ENCODE peak calls at places on chromosomes 13 and 19, in five cellular contexts. One of them, this sample, is unnamed.
A peak's percentile ranks its signal among the peaks of the same experiment; 100 is the strongest.

GRCh38 chr13:33490461-33491327 is 205.1 kb upstream of the STARD13 start:
- DNase-seq in K562: peak; percentile 5
- DNase-seq in HepG2: no peak
- DNase-seq in endothelial cell of umbilical vein: peak; percentile 95
- DNase-seq in H1: peak; percentile 73
- DNase-seq in this sample: no peak

GRCh38 chr19:7010722-7011593 is 10.3 kb downstream of the MBD3L2B start:
- DNase-seq in K562: no peak
- DNase-seq in HepG2: no peak
- DNase-seq in endothelial cell of umbilical vein: no peak
- DNase-seq in H1: no peak
- DNase-seq in this sample: no peak

GRCh38 chr19:33720691-33721682 is 75.7 kb upstream of the KCTD15 start:
- DNase-seq in K562: peak; percentile 22
- DNase-seq in HepG2: peak; percentile 10
- DNase-seq in endothelial cell of umbilical vein: no peak
- DNase-seq in H1: no peak
- DNase-seq in this sample: peak; percentile 24

GRCh38 chr13:24997367-24997967 is 98.5 kb upstream of the PABPC3 start:
- DNase-seq in K562: peak; percentile 17
- DNase-seq in HepG2: peak; percentile 22
- DNase-seq in endothelial cell of umbilical vein: peak; percentile 29
- DNase-seq in H1: no peak
- DNase-seq in this sample: peak; percentile 11

GRCh38 chr13:39530996-39531395 is 72.0 kb downstream of the LHFPL6 start:
- DNase-seq in K562: no peak
- DNase-seq in HepG2: no peak
- DNase-seq in endothelial cell of umbilical vein: no peak
- DNase-seq in H1: no peak
- DNase-seq in this sample: no peak

GRCh38 chr13:41130356-41130755 is 2.2 kb downstream of the KBTBD6 start:
- DNase-seq in K562: no peak
- DNase-seq in HepG2: no peak
- DNase-seq in endothelial cell of umbilical vein: no peak
- DNase-seq in H1: no peak
- DNase-seq in this sample: no peak

GRCh38 chr13:33454844-33455256 is 169.3 kb upstream of the STARD13 start:
- DNase-seq in K562: no peak
- DNase-seq in HepG2: no peak
- DNase-seq in endothelial cell of umbilical vein: no peak
- DNase-seq in H1: no peak
- DNase-seq in this sample: no peak

GRCh38 chr13:112010714-112011113 is 56.2 kb upstream of the SOX1 start:
- DNase-seq in K562: no peak
- DNase-seq in HepG2: no peak
- DNase-seq in endothelial cell of umbilical vein: no peak
- DNase-seq in H1: no peak
- DNase-seq in this sample: no peak

GRCh38 chr13:46617382-46617781 is 64.4 kb downstream of the LRCH1 start:
- DNase-seq in K562: no peak
- DNase-seq in HepG2: no peak
- DNase-seq in endothelial cell of umbilical vein: no peak
- DNase-seq in H1: no peak
- DNase-seq in this sample: no peak

GRCh38 chr19:18284710-18285430 is 3.4 kb upstream of the JUND start:
- DNase-seq in K562: no peak
- DNase-seq in HepG2: no peak
- DNase-seq in endothelial cell of umbilical vein: no peak
- DNase-seq in H1: no peak
- DNase-seq in this sample: no peak

DNA sequence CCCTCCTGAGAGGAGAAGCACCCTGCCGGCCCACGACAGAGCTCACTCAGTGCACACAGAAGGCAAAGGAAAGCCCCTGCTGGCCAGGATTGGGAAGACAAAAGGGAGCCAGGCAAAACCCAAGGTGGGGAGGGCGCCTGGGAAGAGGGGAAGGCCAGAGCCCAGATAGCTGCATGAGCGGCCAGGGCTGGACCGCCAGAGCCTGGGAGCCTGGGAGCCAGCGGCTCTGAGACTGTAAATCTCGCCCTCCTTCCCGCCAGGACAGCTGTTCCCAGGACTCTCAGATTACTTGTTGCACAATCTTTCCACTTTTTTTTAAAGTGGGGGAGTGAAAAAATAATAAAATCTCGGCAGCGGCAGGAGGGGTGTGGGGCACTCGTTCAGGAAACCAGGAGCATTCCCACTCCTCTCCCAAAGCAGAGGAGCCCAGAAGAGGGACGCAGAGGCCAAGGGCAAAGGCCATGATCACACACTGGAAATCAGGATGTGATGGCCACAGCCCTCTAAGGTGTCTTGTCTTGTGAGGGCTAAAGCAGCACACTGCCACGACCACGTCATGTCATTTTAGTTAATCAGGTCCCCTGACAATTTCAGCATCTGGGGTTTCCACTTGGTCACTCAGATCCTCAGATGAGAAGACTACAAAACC is 19.6 kb upstream of the EPHX3 start:
- DNase-seq in K562: peak; percentile 68
- DNase-seq in HepG2: peak; percentile 40
- DNase-seq in endothelial cell of umbilical vein: peak; percentile 73
- DNase-seq in H1: peak; percentile 84
- DNase-seq in this sample: peak; percentile 58
- H3K4me2 ChIP-seq in K562: no peak overlapping the region
- H3K4me2 ChIP-seq in HepG2: no peak overlapping the region
- H3K4me2 ChIP-seq in endothelial cell of umbilical vein: no peak overlapping the region
- H3K4me2 ChIP-seq in H1: no peak overlapping the region
- H3K4me2 ChIP-seq in this sample: peak overlapping the region; percentile 19

DNA sequence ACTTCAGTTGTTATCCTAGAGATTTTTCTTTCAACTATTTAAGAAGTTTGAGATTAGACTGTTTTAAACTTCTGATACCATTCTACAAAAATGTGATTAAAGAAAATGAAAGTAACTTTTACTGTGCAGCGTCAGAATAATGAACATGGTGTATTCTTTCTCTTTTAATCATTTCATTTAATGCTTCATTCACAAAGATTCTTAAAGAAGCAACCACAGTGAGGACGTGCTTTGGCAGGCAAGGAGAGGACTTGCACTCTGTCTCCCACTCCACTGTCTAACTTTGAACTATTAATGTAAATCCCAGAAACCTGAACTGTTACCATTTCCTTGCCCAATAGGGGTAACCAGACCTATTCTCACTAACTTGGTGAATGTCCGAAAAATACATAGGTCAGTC is 137.0 kb downstream of the KCNRG start:
- DNase-seq in K562: no peak
- DNase-seq in HepG2: no peak
- DNase-seq in endothelial cell of umbilical vein: no peak
- DNase-seq in H1: no peak
- DNase-seq in this sample: no peak
- TF ChIP-seq JUN in K562: no peak
- TF ChIP-seq JUN in HepG2: no peak
- TF ChIP-seq JUN in endothelial cell of umbilical vein: no peak
- TF ChIP-seq JUN in H1: no peak
- TF ChIP-seq JUN in this sample: no peak

GRCh38 chr13:114261328-114261965 is 20.0 kb upstream of the UPF3A start:
- DNase-seq in K562: no peak
- DNase-seq in HepG2: no peak
- DNase-seq in endothelial cell of umbilical vein: no peak
- DNase-seq in H1: no peak
- DNase-seq in this sample: no peak
- H3K4me2 ChIP-seq in K562: no peak overlapping the region
- H3K4me2 ChIP-seq in HepG2: no peak overlapping the region
- H3K4me2 ChIP-seq in endothelial cell of umbilical vein: no peak overlapping the region
- H3K4me2 ChIP-seq in H1: no peak overlapping the region
- H3K4me2 ChIP-seq in this sample: no peak overlapping the region

GRCh38 chr13:102399791-102400618 is 1.8 kb downstream of the FGF14 start:
- DNase-seq in K562: no peak
- DNase-seq in HepG2: no peak
- DNase-seq in endothelial cell of umbilical vein: no peak
- DNase-seq in H1: peak; percentile 72
- DNase-seq in this sample: peak; percentile 28

GRCh38 chr13:102401305-102401704 is 543 bp downstream of the FGF14 start:
- DNase-seq in K562: no peak
- DNase-seq in HepG2: no peak
- DNase-seq in endothelial cell of umbilical vein: no peak
- DNase-seq in H1: no peak
- DNase-seq in this sample: no peak

GRCh38 chr13:102400619-102401125 is 1.2 kb downstream of the FGF14 start:
- DNase-seq in K562: no peak
- DNase-seq in HepG2: no peak
- DNase-seq in endothelial cell of umbilical vein: no peak
- DNase-seq in H1: no peak
- DNase-seq in this sample: no peak

GRCh38 chr13:102401755-102402154 is at the start of gene FGF14:
- DNase-seq in K562: no peak
- DNase-seq in HepG2: no peak
- DNase-seq in endothelial cell of umbilical vein: no peak
- DNase-seq in H1: no peak
- DNase-seq in this sample: no peak

DNA sequence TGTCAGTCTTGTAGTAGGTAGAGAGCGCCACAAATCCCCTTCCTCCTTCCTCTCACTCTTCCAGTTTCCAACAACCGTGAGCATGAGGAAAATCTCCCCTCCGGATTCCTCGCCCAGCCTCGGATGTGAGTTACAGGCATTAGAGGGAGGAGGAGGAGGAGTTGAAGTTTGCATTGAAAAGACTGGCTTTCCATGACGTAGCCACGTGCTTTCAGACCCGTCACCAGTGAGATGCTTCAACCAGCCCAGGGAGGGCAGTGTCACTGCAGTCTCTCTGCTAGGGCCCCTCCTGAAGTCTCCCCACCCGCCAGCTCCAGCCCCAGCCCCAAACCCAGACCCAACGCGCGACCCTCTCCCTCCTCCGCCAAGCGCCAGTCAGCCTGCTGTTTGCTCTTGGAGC is 444 bp upstream of the FGF14 start:
- DNase-seq in K562: no peak
- DNase-seq in HepG2: no peak
- DNase-seq in endothelial cell of umbilical vein: no peak
- DNase-seq in H1: peak; percentile 62
- DNase-seq in this sample: no peak
- TF ChIP-seq JUN in K562: no peak
- TF ChIP-seq JUN in HepG2: no peak
- TF ChIP-seq JUN in endothelial cell of umbilical vein: no peak
- TF ChIP-seq JUN in H1: no peak
- TF ChIP-seq JUN in this sample: no peak